ENCODE peak calls at places on chromosomes 3 and 15, in ten cellular contexts. T is HCT116; Y is fibroblast of lung; Q is tibial nerve; D is ovary; E is CD8-positive, alpha-beta T cell; N is cardiac muscle cell; M is WERI-Rb-1; X is thoracic aorta; R is H1. F is an unnamed sample. For H3K27me3, the result is how much of the 10 kb centered on the place peaks cover.

GRCh38 chr3:112653209-112653871 is 12.4 kb upstream of the CCDC80 start:
- DNase-seq in T (no peak), Y (peak), Q (peak), D (no peak), E (no peak), N (peak), M (no peak), X (no peak), R (no peak), F (peak)

GRCh38 chr15:73227433-73228056 is 141.2 kb downstream of the HCN4 start:
- DNase-seq in T (no peak), Y (no peak), Q (no peak), D (no peak), E (no peak), N (no peak), M (no peak), X (no peak), R (no peak), F (no peak)

GRCh38 chr3:97910931-97911351 is 61.3 kb downstream of the RIOX2 start:
- DNase-seq in T (no peak), Y (no peak), Q (no peak), D (no peak), E (peak), N (peak), M (peak), X (no peak), R (no peak), F (no peak)

GRCh38 chr3:64685800-64686445 is 1.9 kb downstream of the ADAMTS9 start:
- DNase-seq in T (peak), Y (peak), Q (peak), D (peak), E (no peak), N (peak), M (peak), X (peak), R (no peak), F (peak)

GRCh38 chr3:135229018-135229495 is 434.0 kb downstream of the EPHB1 start:
- DNase-seq in T (no peak), Y (peak), Q (peak), D (no peak), E (no peak), N (no peak), M (peak), X (no peak), R (no peak), F (no peak)

GRCh38 chr3:3798641-3799113 is 554 bp upstream of the LRRN1 start:
- DNase-seq in T (no peak), Y (peak), Q (no peak), D (peak), E (peak), N (no peak), M (peak), X (no peak), R (peak), F (peak)

GRCh38 chr3:53016236-53016635 is 29.6 kb downstream of the SFMBT1 start:
- DNase-seq in T (no peak), Y (peak), Q (no peak), D (no peak), E (no peak), N (peak), M (no peak), X (no peak), R (no peak), F (no peak)

GRCh38 chr3:27939940-27940339 is 217.8 kb upstream of the EOMES start:
- DNase-seq in T (no peak), Y (peak), Q (no peak), D (no peak), E (no peak), N (peak), M (no peak), X (no peak), R (peak), F (no peak)

GRCh38 chr3:31760654-31761053 is 220.4 kb downstream of the OSBPL10 start:
- DNase-seq in T (no peak), Y (no peak), Q (no peak), D (no peak), E (no peak), N (no peak), M (no peak), X (no peak), R (no peak), F (no peak)

GRCh38 chr3:134797816-134798451 is 2.9 kb downstream of the EPHB1 start:
- DNase-seq in T (no peak), Y (no peak), Q (no peak), D (no peak), E (no peak), N (no peak), M (no peak), X (no peak), R (no peak), F (no peak)

GRCh38 chr3:115616461-115616860 is 6.8 kb upstream of the GAP43 start:
- DNase-seq in T (no peak), Y (no peak), Q (no peak), D (no peak), E (no peak), N (no peak), M (no peak), X (no peak), R (no peak), F (no peak)

GRCh38 chr3:163019260-163019659 is 1522.7 kb downstream of the OTOL1 start:
- DNase-seq in T (no peak), Y (no peak), Q (no peak), D (no peak), E (no peak), N (no peak), M (no peak), X (no peak), R (no peak), F (no peak)

GRCh38 chr3:129410971-129411370 is 17.5 kb downstream of the EFCAB12 start:
- DNase-seq in T (no peak), Y (no peak), Q (no peak), D (no peak), E (no peak), N (no peak), M (no peak), X (no peak), R (no peak), F (no peak)

GRCh38 chr15:76636059-76636458 is 269.1 kb downstream of the SCAPER start:
- DNase-seq in T (no peak), Y (no peak), Q (no peak), D (no peak), E (no peak), N (no peak), M (no peak), X (no peak), R (no peak), F (no peak)

GRCh38 chr3:30749230-30749629 is 142.8 kb downstream of the TGFBR2 start:
- DNase-seq in T (no peak), Y (peak), Q (no peak), D (no peak), E (no peak), N (no peak), M (no peak), X (no peak), R (no peak), F (no peak)

GRCh38 chr3:126676919-126677705 is 22.2 kb upstream of the TXNRD3 start:
- DNase-seq in T (no peak), Y (peak), Q (no peak), D (no peak), E (no peak), N (no peak), M (no peak), X (no peak), R (no peak), F (no peak)

GRCh38 chr3:67349551-67350174 is 304.7 kb downstream of the SUCLG2 start:
- DNase-seq in T (no peak), Y (peak), Q (no peak), D (no peak), E (no peak), N (no peak), M (no peak), X (no peak), R (no peak), F (no peak)

GRCh38 chr15:93042691-93043378 is 46.2 kb downstream of the RGMA start:
- DNase-seq in T (no peak), Y (no peak), Q (no peak), D (peak), E (no peak), N (no peak), M (no peak), X (no peak), R (no peak), F (no peak)

GRCh38 chr3:120224249-120224648 is 60.8 kb downstream of the GPR156 start:
- DNase-seq in T (no peak), Y (no peak), Q (no peak), D (no peak), E (no peak), N (no peak), M (no peak), X (no peak), R (no peak), F (no peak)

DNA sequence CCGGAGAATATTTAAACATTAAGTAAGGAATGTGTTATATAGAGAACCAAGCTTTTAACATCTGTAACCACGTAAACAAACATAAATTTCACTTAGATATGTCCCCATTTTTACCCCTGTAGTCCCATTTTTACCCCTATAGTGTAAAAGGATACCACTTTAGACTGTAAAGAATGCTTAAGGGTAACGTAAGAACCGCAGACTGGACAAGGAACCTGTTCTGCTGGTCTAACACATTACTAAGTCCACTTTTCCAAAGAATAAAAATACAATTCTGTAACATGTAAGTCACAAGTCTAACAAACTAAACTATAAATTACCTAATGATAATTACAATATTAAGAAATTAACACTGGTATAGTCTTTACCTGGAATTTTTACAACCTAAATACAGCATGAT is 2.9 kb downstream of the SLC12A6 start:
- DNase-seq in T (no peak), Y (no peak), Q (no peak), D (no peak), E (no peak), N (no peak), M (no peak), X (no peak), R (no peak), F (no peak)
- H3K4me3 ChIP-seq in T (no peak), Y (peak), Q (no peak), D (no peak), E (peak), N (peak), M (no peak), X (peak), R (no peak), F (no peak)

DNA sequence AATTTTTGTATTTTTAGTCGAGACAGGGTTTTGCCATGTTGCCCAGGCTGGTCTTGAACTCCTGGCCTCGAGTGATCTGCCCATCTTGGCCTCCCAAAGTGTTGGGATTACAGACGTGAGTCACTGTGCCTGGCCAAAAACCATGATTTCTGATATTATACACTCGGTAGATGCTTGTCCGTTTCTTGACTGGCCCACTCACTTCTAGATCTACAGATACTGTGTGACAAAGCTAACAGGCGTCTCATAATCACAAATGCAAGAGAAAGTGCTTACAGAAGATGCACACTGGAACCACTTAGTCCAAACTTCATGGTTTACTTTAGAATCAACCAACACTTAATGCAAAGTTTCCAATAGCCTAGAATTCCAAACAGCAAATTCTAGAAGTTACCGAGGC is 8.4 kb downstream of the PROK2 start:
- DNase-seq in T (no peak), Y (no peak), Q (no peak), D (no peak), E (no peak), N (no peak), M (no peak), X (no peak), R (no peak), F (no peak)
- H3K27me3 ChIP-seq in T (under half), Y (under half), Q (half or more), D (under half), E (under half), N (under half), M (under half), X (under half), R (under half), F (under half)

GRCh38 chr3:196528639-196529233 is 13.6 kb upstream of the SMCO1 start:
- DNase-seq in T (peak), Y (peak), Q (peak), D (peak), E (peak), N (peak), M (no peak), X (no peak), R (peak), F (peak)
- TF ChIP-seq CTCF in T (peak), Y (peak), Q (peak), D (peak), E (peak), N (peak), M (no peak), X (peak), R (peak), F (peak)

DNA sequence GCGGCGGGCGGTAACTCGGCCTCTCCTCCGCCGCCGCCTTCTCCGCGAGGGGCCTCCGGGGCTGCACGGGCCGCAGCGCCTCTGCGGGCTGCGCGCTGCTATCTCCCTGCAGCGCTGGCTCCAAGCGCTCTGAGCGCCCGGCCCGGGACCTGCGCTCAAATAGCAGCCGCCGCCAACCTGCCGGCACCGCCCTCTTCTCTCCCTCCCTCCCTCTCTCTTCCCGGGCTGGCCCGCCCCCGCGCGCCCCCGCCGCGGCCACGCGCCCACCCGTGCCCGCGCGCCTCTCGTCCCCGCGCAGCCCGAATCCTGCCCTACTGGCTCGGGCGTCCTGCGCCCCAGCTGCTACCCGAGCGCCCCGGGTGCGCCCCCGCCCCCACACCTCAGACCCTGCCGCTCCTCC is at the start of gene CACNA2D2:
- DNase-seq in T (peak), Y (peak), Q (peak), D (peak), E (peak), N (peak), M (peak), X (no peak), R (no peak), F (peak)
- H3K4me3 ChIP-seq in T (peak), Y (no peak), Q (peak), D (peak), E (peak), N (peak), M (peak), X (peak), R (peak), F (peak)

GRCh38 chr3:10560060-10560861 is 54.9 kb upstream of the ATP2B2 start:
- DNase-seq in T (no peak), Y (no peak), Q (no peak), D (no peak), E (no peak), N (no peak), M (no peak), X (no peak), R (no peak), F (no peak)
- H3K27me3 ChIP-seq in T (under half), Y (under half), Q (under half), D (under half), E (under half), N (under half), M (under half), X (under half), R (under half), F (under half)

GRCh38 chr3:170482199-170482598 is 63.5 kb downstream of the CLDN11 start:
- DNase-seq in T (no peak), Y (no peak), Q (no peak), D (no peak), E (no peak), N (no peak), M (no peak), X (no peak), R (no peak), F (no peak)

GRCh38 chr3:170484869-170485268 is 66.2 kb downstream of the CLDN11 start:
- DNase-seq in T (no peak), Y (no peak), Q (no peak), D (no peak), E (no peak), N (no peak), M (no peak), X (no peak), R (no peak), F (no peak)

GRCh38 chr3:170485294-170485693 is 66.6 kb downstream of the CLDN11 start:
- DNase-seq in T (no peak), Y (peak), Q (no peak), D (no peak), E (no peak), N (no peak), M (no peak), X (no peak), R (no peak), F (no peak)

GRCh38 chr3:170485696-170486095 is 67.0 kb downstream of the CLDN11 start:
- DNase-seq in T (no peak), Y (no peak), Q (no peak), D (no peak), E (no peak), N (no peak), M (no peak), X (no peak), R (no peak), F (no peak)

DNA sequence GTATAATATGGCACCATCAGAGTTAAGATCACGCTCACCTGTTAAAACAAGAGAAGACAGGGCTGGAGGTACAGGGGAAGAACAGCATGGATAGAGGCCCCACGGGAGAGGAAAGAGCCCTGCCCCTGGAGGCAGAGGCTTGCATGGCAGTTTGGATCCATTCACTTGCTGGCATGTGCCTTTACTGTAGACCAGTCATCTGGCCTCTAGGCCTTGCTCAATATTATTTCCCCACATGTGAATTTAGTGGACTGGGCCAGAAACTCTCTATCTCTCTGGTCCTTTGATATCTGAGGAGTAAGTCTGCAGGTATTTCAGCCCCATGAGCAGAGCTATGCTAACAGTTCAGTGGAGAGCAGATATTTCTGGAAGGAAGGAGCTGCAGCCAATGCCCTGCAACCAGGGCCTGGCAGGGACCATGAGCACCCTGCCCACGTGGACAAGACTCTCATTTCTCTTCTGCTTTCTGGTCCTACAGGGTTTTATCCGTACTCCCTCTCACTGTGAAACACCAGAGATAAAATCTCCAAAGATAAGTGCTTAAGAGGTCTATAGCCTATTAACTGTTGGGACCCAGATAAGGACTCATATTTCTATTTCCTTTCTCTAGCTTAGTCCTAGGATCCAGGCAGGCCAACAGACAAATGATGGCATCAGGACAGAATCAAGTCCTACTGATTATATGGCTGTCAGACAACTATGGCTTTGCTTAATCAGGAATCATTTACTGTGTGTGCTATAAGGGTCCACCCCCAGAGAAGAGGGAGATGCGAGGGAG is 65.0 kb downstream of the CLDN11 start:
- DNase-seq in T (no peak), Y (peak), Q (no peak), D (no peak), E (no peak), N (no peak), M (no peak), X (no peak), R (no peak), F (no peak)
- TF ChIP-seq CTCF in T (peak), Y (no peak), Q (no peak), D (no peak), E (no peak), N (peak), M (peak), X (no peak), R (peak), F (peak)

GRCh38 chr3:49016414-49017228 is 1.8 kb downstream of the DALRD3 start:
- DNase-seq in T (no peak), Y (no peak), Q (no peak), D (no peak), E (no peak), N (no peak), M (no peak), X (no peak), R (no peak), F (no peak)
- H3K4me3 ChIP-seq in T (peak), Y (no peak), Q (no peak), D (no peak), E (no peak), N (no peak), M (no peak), X (no peak), R (no peak), F (no peak)

GRCh38 chr3:123028233-123028828 is 768 bp upstream of the SEMA5B start:
- DNase-seq in T (peak), Y (peak), Q (peak), D (peak), E (no peak), N (peak), M (peak), X (no peak), R (no peak), F (no peak)

GRCh38 chr3:123026551-123027291 is 842 bp downstream of the SEMA5B start:
- DNase-seq in T (no peak), Y (no peak), Q (no peak), D (peak), E (no peak), N (no peak), M (no peak), X (no peak), R (no peak), F (no peak)

GRCh38 chr3:123031051-123031450 is 3.5 kb upstream of the SEMA5B start:
- DNase-seq in T (no peak), Y (no peak), Q (no peak), D (no peak), E (no peak), N (no peak), M (no peak), X (no peak), R (no peak), F (no peak)

GRCh38 chr3:123025642-123026521 is 1.7 kb downstream of the SEMA5B start:
- DNase-seq in T (no peak), Y (no peak), Q (no peak), D (peak), E (no peak), N (peak), M (no peak), X (no peak), R (no peak), F (no peak)

GRCh38 chr3:123027292-123028232 is at the start of gene SEMA5B:
- DNase-seq in T (no peak), Y (peak), Q (no peak), D (peak), E (no peak), N (peak), M (peak), X (no peak), R (no peak), F (no peak)
- H3K27me3 ChIP-seq in T (under half), Y (half or more), Q (under half), D (under half), E (under half), N (under half), M (under half), X (under half), R (under half), F (under half)

F was measured in Caco-2.